ENCODE peak calls at places on chromosome 12, in four cellular contexts. X is mesendoderm, W is H9, Z is H1. L is an unnamed sample.
A peak's percentile ranks its signal among the peaks of the same experiment; 100 is the strongest.

GRCh38 chr12:93785262-93786010 is 108.3 kb downstream of the CRADD start:
- DNase-seq in X (peak; percentile 96), W (peak; percentile 75), Z (no peak), L (peak; percentile 97)

GRCh38 chr12:126384029-126384564 is 1318.9 kb downstream of the AACS start:
- DNase-seq in W (no peak), Z (no peak), X (no peak), L (no peak)

GRCh38 chr12:42190376-42190775 is 45.7 kb upstream of the GXYLT1 start:
- DNase-seq in W (no peak), Z (no peak), X (no peak), L (no peak)

GRCh38 chr12:13211191-13211858 is 14.8 kb downstream of the EMP1 start:
- DNase-seq in X (no peak), Z (no peak), W (no peak), L (peak; percentile 34)

GRCh38 chr12:64814432-64814831 is 10.0 kb upstream of the TBC1D30 start:
- DNase-seq in Z (no peak), W (no peak), X (no peak), L (no peak)

GRCh38 chr12:28631831-28632230 is 441.6 kb downstream of the CCDC91 start:
- DNase-seq in Z (no peak), W (no peak), X (no peak), L (peak; percentile 84)

GRCh38 chr12:98578821-98579220 is 14.7 kb upstream of the SLC25A3 start:
- DNase-seq in X (no peak), W (no peak), Z (no peak), L (peak; percentile 22)

GRCh38 chr12:65536876-65537661 is 258.6 kb downstream of the MSRB3 start:
- DNase-seq in Z (no peak), W (no peak), X (peak; percentile 25), L (peak; percentile 100)

GRCh38 chr12:107163413-107163812 is 70.1 kb upstream of the CRY1 start:
- DNase-seq in Z (no peak), X (no peak), W (no peak), L (no peak)

GRCh38 chr12:117876492-117876816 is 92.3 kb downstream of the KSR2 start:
- DNase-seq in Z (no peak), X (no peak), W (no peak), L (no peak)

GRCh38 chr12:111362687-111363475 is 6.0 kb downstream of the PHETA1 start:
- DNase-seq in X (no peak), W (no peak), Z (no peak), L (no peak)

GRCh38 chr12:26233620-26234019 is 38.2 kb downstream of the SSPN start:
- DNase-seq in W (no peak), Z (no peak), X (no peak), L (peak; percentile 61)

GRCh38 chr12:47068539-47068938 is 10.9 kb upstream of the PCED1B start:
- DNase-seq in X (peak; percentile 90), W (peak; percentile 70), Z (peak; percentile 50), L (no peak)

GRCh38 chr12:67002711-67003110 is 266.4 kb upstream of the CAND1 start:
- DNase-seq in W (no peak), Z (no peak), X (no peak), L (no peak)

GRCh38 chr12:102948941-102949352 is 8.5 kb upstream of the ASCL1 start:
- DNase-seq in Z (peak; percentile 94), X (peak; percentile 51), W (peak; percentile 77), L (peak; percentile 37)

GRCh38 chr12:124543591-124544310 is 23.7 kb downstream of the NCOR2 start:
- DNase-seq in Z (no peak), W (no peak), X (no peak), L (no peak)

GRCh38 chr12:107514887-107515445 is 170.6 kb upstream of the PWP1 start:
- DNase-seq in X (no peak), Z (no peak), W (peak; percentile 13), L (peak; percentile 67)

GRCh38 chr12:52347546-52348510 is 19.5 kb downstream of the KRT85 start:
- DNase-seq in X (no peak), Z (no peak), W (no peak), L (no peak)

GRCh38 chr12:75725505-75726120 is 214.2 kb upstream of the KRR1 start:
- DNase-seq in X (peak; percentile 60), W (no peak), Z (no peak), L (peak; percentile 74)

GRCh38 chr12:11653215-11653753 is 3.8 kb downstream of the ETV6 start:
- DNase-seq in W (no peak), Z (no peak), X (no peak), L (peak; percentile 43)

GRCh38 chr12:120814903-120815429 is 89.2 kb downstream of the SPPL3 start:
- DNase-seq in W (no peak), Z (no peak), X (no peak), L (no peak)

GRCh38 chr12:124764451-124764850 is 99.2 kb downstream of the SCARB1 start:
- DNase-seq in Z (peak; percentile 71), X (peak; percentile 73), W (no peak), L (peak; percentile 74)

DNA sequence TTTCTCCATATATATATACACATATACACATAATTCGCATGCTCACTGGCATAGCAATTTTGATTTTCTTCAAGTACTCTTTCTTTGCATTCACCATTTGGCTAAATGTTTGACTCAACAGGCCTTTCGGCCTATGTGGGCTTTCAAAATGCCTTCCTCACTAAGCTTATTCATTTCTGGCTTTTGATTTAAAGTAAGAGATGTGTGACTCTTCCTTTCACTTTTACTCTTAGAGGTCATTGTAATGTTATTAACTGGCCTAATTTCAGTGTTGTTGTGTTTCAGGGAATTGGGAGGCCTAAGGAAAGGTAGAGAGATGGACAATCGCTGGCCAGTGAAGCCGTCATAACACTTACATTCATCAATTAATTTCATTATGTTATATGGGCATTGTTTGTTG is 14.5 kb upstream of the KLRD1 start:
- DNase-seq in Z (no peak), X (no peak), W (no peak), L (no peak)
- H4K5ac ChIP-seq in Z (no peak overlapping the region), X (no peak overlapping the region), W (no peak overlapping the region), L (no peak overlapping the region)

GRCh38 chr12:16424531-16424930 is 77.1 kb downstream of the MGST1 start:
- DNase-seq in X (no peak), Z (no peak), W (no peak), L (no peak)
- H4K5ac ChIP-seq in X (no peak overlapping the region), Z (no peak overlapping the region), W (no peak overlapping the region), L (no peak overlapping the region)

GRCh38 chr12:6265038-6265405 is 45.5 kb upstream of the PLEKHG6 start:
- DNase-seq in Z (no peak), W (no peak), X (no peak), L (no peak)
- H4K5ac ChIP-seq in Z (no peak overlapping the region), W (no peak overlapping the region), X (no peak overlapping the region), L (no peak overlapping the region)

GRCh38 chr12:27552886-27553560 is 29.0 kb downstream of the PPFIBP1 start:
- DNase-seq in Z (no peak), X (no peak), W (no peak), L (peak; percentile 65)
- H4K5ac ChIP-seq in Z (no peak overlapping the region), X (no peak overlapping the region), W (no peak overlapping the region), L (peak overlapping the region; percentile 88)

GRCh38 chr12:740921-741320 is 11.5 kb upstream of the WNK1 start:
- DNase-seq in Z (no peak), W (no peak), X (peak; percentile 89), L (no peak)
- H4K5ac ChIP-seq in Z (no peak overlapping the region), W (no peak overlapping the region), X (no peak overlapping the region), L (no peak overlapping the region)